ENCODE peak calls at places on chromosome 15, in five cellular contexts. N is GM03348; L is dermis blood vessel endothelial cell; A is naive thymus-derived CD8-positive, alpha-beta T cell; O is cardiac muscle cell. P is an unnamed sample.

GRCh38 chr15:65833501-65834220 is 35.6 kb upstream of the RAB11A start:
- DNase-seq in N (no peak), L (peak), A (no peak), O (no peak), P (no peak)

GRCh38 chr15:85457392-85457968 is 77.1 kb downstream of the AKAP13 start:
- DNase-seq in N (no peak), L (no peak), A (no peak), O (no peak), P (no peak)

GRCh38 chr15:82647045-82647834 is at the start of gene CPEB1:
- DNase-seq in N (peak), L (peak), A (peak), O (peak), P (no peak)

GRCh38 chr15:69668963-69669362 is 216.3 kb downstream of the RPLP1 start:
- DNase-seq in N (no peak), L (no peak), A (no peak), O (no peak), P (no peak)

GRCh38 chr15:66498501-66499386 is 1.2 kb upstream of the SNAPC5 start:
- DNase-seq in N (peak), L (peak), A (no peak), O (peak), P (peak)

GRCh38 chr15:74221399-74222230 is 14.5 kb upstream of the CCDC33 start:
- DNase-seq in N (no peak), L (no peak), A (no peak), O (no peak), P (no peak)

GRCh38 chr15:101590785-101591184 is 61.4 kb downstream of the TM2D3 start:
- DNase-seq in N (no peak), L (no peak), A (no peak), O (no peak), P (no peak)

GRCh38 chr15:36940636-36941285 is 159.6 kb downstream of the MEIS2 start:
- DNase-seq in N (no peak), L (no peak), A (no peak), O (no peak), P (no peak)

GRCh38 chr15:69730281-69731235 is 277.9 kb downstream of the RPLP1 start:
- DNase-seq in N (no peak), L (peak), A (no peak), O (no peak), P (no peak)

P was measured in smooth muscle cell of the brain vasculature.